ENCODE peak calls at places on chromosomes 12 and 14, in eight cellular contexts. One of them, this sample, is unnamed.

GRCh38 chr12:88509347-88509746 is 70.9 kb downstream of the KITLG start:
- DNase-seq in K562: no peak
- DNase-seq in heart left ventricle: no peak
- DNase-seq in body of pancreas: no peak
- DNase-seq in NB4: no peak
- DNase-seq in uterus: no peak
- DNase-seq in tibial nerve: no peak
- DNase-seq in HCT116: no peak
- DNase-seq in this sample: no peak

GRCh38 chr12:88600272-88600671 is 20.0 kb upstream of the KITLG start:
- DNase-seq in heart left ventricle: no peak
- DNase-seq in tibial nerve: no peak
- DNase-seq in body of pancreas: no peak
- DNase-seq in HCT116: no peak
- DNase-seq in uterus: no peak
- DNase-seq in NB4: no peak
- DNase-seq in K562: no peak
- DNase-seq in this sample: no peak

GRCh38 chr14:93269341-93270068 is 62.4 kb downstream of the UBR7 start:
- DNase-seq in heart left ventricle: no peak
- DNase-seq in body of pancreas: no peak
- DNase-seq in uterus: no peak
- DNase-seq in HCT116: no peak
- DNase-seq in tibial nerve: no peak
- DNase-seq in NB4: peak
- DNase-seq in K562: peak
- DNase-seq in this sample: no peak

GRCh38 chr12:52070243-52070925 is 606 bp downstream of the ATG101 start:
- DNase-seq in NB4: no peak
- DNase-seq in K562: no peak
- DNase-seq in uterus: no peak
- DNase-seq in HCT116: no peak
- DNase-seq in tibial nerve: no peak
- DNase-seq in heart left ventricle: peak
- DNase-seq in body of pancreas: no peak
- DNase-seq in this sample: no peak

GRCh38 chr12:131908082-131908715 is 13.8 kb downstream of the ULK1 start:
- DNase-seq in K562: no peak
- DNase-seq in heart left ventricle: peak
- DNase-seq in body of pancreas: peak
- DNase-seq in NB4: no peak
- DNase-seq in HCT116: no peak
- DNase-seq in uterus: no peak
- DNase-seq in tibial nerve: no peak
- DNase-seq in this sample: no peak

GRCh38 chr12:3987571-3987970 is 114.4 kb upstream of the PARP11 start:
- DNase-seq in body of pancreas: no peak
- DNase-seq in heart left ventricle: no peak
- DNase-seq in HCT116: no peak
- DNase-seq in NB4: no peak
- DNase-seq in tibial nerve: no peak
- DNase-seq in uterus: no peak
- DNase-seq in K562: no peak
- DNase-seq in this sample: no peak

GRCh38 chr14:72291908-72292688 is 359.9 kb downstream of the RGS6 start:
- DNase-seq in tibial nerve: no peak
- DNase-seq in uterus: no peak
- DNase-seq in K562: peak
- DNase-seq in heart left ventricle: peak
- DNase-seq in NB4: peak
- DNase-seq in body of pancreas: peak
- DNase-seq in HCT116: peak
- DNase-seq in this sample: peak

GRCh38 chr14:105448706-105449111 is 25.9 kb upstream of the CRIP2 start:
- DNase-seq in HCT116: no peak
- DNase-seq in tibial nerve: peak
- DNase-seq in body of pancreas: peak
- DNase-seq in K562: peak
- DNase-seq in uterus: peak
- DNase-seq in NB4: peak
- DNase-seq in heart left ventricle: peak
- DNase-seq in this sample: peak

GRCh38 chr14:22721213-22721612 is 45.3 kb upstream of the OXA1L start:
- DNase-seq in uterus: no peak
- DNase-seq in HCT116: no peak
- DNase-seq in tibial nerve: no peak
- DNase-seq in NB4: no peak
- DNase-seq in K562: no peak
- DNase-seq in heart left ventricle: no peak
- DNase-seq in body of pancreas: no peak
- DNase-seq in this sample: no peak

GRCh38 chr14:96940009-96940408 is 142.8 kb downstream of the VRK1 start:
- DNase-seq in body of pancreas: no peak
- DNase-seq in HCT116: no peak
- DNase-seq in heart left ventricle: no peak
- DNase-seq in NB4: peak
- DNase-seq in tibial nerve: no peak
- DNase-seq in K562: peak
- DNase-seq in uterus: no peak
- DNase-seq in this sample: no peak

GRCh38 chr12:51887476-51888315 is at the start of gene ANKRD33:
- DNase-seq in tibial nerve: no peak
- DNase-seq in HCT116: no peak
- DNase-seq in body of pancreas: peak
- DNase-seq in NB4: no peak
- DNase-seq in uterus: no peak
- DNase-seq in heart left ventricle: peak
- DNase-seq in K562: peak
- DNase-seq in this sample: no peak

GRCh38 chr12:113179023-113179422 is 6.3 kb downstream of the DDX54 start:
- DNase-seq in NB4: no peak
- DNase-seq in body of pancreas: no peak
- DNase-seq in uterus: no peak
- DNase-seq in heart left ventricle: no peak
- DNase-seq in tibial nerve: no peak
- DNase-seq in HCT116: no peak
- DNase-seq in K562: no peak
- DNase-seq in this sample: no peak

GRCh38 chr12:2806700-2807099 is 5.8 kb upstream of the ITFG2 start:
- DNase-seq in K562: no peak
- DNase-seq in body of pancreas: no peak
- DNase-seq in HCT116: no peak
- DNase-seq in NB4: no peak
- DNase-seq in uterus: no peak
- DNase-seq in heart left ventricle: no peak
- DNase-seq in tibial nerve: no peak
- DNase-seq in this sample: no peak

GRCh38 chr12:20369164-20370000 is 1.0 kb downstream of the PDE3A start:
- DNase-seq in body of pancreas: peak
- DNase-seq in uterus: peak
- DNase-seq in heart left ventricle: peak
- DNase-seq in HCT116: no peak
- DNase-seq in tibial nerve: peak
- DNase-seq in K562: no peak
- DNase-seq in NB4: peak
- DNase-seq in this sample: peak
- TF ChIP-seq POLR2A in body of pancreas: peak
- TF ChIP-seq POLR2A in uterus: no peak
- TF ChIP-seq POLR2A in heart left ventricle: peak
- TF ChIP-seq POLR2A in HCT116: no peak
- TF ChIP-seq POLR2A in tibial nerve: no peak
- TF ChIP-seq POLR2A in K562: no peak
- TF ChIP-seq POLR2A in NB4: no peak
- TF ChIP-seq POLR2A in this sample: peak

DNA sequence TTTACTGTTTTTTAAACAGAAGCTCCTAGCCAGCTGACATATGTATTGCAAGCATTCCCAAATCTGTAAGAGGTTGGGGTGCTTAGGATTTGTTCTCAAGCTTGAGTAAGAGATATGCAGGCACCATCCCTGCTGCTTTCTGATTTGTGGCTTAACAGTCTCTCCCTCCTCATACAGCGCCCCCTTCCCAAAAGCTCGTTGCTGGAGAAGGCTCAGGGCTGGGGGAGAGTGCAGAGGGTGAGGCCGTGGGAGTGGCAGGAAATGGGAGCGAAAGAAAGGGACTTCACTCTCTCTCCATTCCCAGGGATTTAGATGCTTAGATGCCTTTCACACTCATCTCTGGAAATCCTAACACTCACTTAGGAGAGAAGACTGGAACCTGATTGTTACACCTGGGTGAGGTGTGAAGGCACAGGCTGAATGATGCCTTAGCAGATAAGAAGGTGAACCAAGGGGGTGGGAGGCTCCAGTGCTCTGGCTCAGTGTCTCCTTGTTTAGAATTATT is 172.0 kb downstream of the C12orf75 start:
- DNase-seq in HCT116: no peak
- DNase-seq in body of pancreas: no peak
- DNase-seq in tibial nerve: no peak
- DNase-seq in heart left ventricle: no peak
- DNase-seq in uterus: no peak
- DNase-seq in NB4: no peak
- DNase-seq in K562: no peak
- DNase-seq in this sample: no peak
- TF ChIP-seq CTCF in HCT116: no peak
- TF ChIP-seq CTCF in body of pancreas: no peak
- TF ChIP-seq CTCF in tibial nerve: no peak
- TF ChIP-seq CTCF in heart left ventricle: no peak
- TF ChIP-seq CTCF in uterus: no peak
- TF ChIP-seq CTCF in NB4: no peak
- TF ChIP-seq CTCF in K562: no peak
- TF ChIP-seq CTCF in this sample: no peak

GRCh38 chr14:76516884-76517283 is 140.9 kb downstream of the ESRRB start:
- DNase-seq in NB4: peak
- DNase-seq in tibial nerve: no peak
- DNase-seq in HCT116: no peak
- DNase-seq in body of pancreas: no peak
- DNase-seq in uterus: no peak
- DNase-seq in K562: no peak
- DNase-seq in heart left ventricle: no peak
- DNase-seq in this sample: no peak
- TF ChIP-seq POLR2A in NB4: no peak
- TF ChIP-seq POLR2A in tibial nerve: no peak
- TF ChIP-seq POLR2A in HCT116: no peak
- TF ChIP-seq POLR2A in body of pancreas: no peak
- TF ChIP-seq POLR2A in uterus: no peak
- TF ChIP-seq POLR2A in K562: no peak
- TF ChIP-seq POLR2A in heart left ventricle: no peak
- TF ChIP-seq POLR2A in this sample: no peak

DNA sequence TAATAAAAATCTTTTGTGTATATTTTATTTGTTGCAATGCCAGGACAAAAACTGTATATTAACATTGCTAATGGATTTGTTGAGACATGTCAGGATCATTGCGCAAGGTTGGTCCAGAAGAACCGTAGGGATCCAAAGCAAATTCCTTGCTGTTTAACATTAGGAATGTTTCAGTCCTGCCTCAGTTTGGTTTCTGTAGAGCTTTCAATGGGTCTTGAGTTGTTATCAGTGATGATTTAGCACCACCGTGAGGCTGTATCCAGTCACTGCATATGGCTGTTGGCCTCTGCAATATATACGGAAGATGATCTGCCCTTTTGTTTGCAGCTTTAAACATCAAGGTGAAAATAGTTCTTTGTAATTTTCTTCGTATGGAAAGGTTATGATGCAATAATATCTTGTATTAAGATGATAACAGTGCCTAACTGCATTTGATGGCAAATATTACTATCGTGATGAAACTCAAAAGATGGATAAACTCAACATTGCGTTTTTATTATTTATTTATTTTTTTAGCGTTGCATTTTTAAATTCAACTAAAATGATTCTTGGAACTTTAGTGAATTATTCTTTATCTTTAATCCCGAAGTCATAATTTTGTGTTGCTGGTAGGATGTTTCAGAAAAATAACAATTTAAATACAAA is 231.2 kb downstream of the AKAP6 start:
- DNase-seq in uterus: peak
- DNase-seq in NB4: peak
- DNase-seq in body of pancreas: peak
- DNase-seq in tibial nerve: no peak
- DNase-seq in HCT116: peak
- DNase-seq in heart left ventricle: peak
- DNase-seq in K562: peak
- DNase-seq in this sample: peak
- TF ChIP-seq CTCF in uterus: peak
- TF ChIP-seq CTCF in NB4: peak
- TF ChIP-seq CTCF in body of pancreas: peak
- TF ChIP-seq CTCF in tibial nerve: peak
- TF ChIP-seq CTCF in HCT116: peak
- TF ChIP-seq CTCF in heart left ventricle: peak
- TF ChIP-seq CTCF in K562: peak
- TF ChIP-seq CTCF in this sample: peak

GRCh38 chr12:6235499-6235898 is 35.3 kb downstream of the CD9 start:
- DNase-seq in heart left ventricle: no peak
- DNase-seq in body of pancreas: peak
- DNase-seq in uterus: no peak
- DNase-seq in HCT116: no peak
- DNase-seq in NB4: no peak
- DNase-seq in tibial nerve: no peak
- DNase-seq in K562: no peak
- DNase-seq in this sample: peak
- TF ChIP-seq POLR2A in heart left ventricle: no peak
- TF ChIP-seq POLR2A in body of pancreas: no peak
- TF ChIP-seq POLR2A in uterus: no peak
- TF ChIP-seq POLR2A in HCT116: no peak
- TF ChIP-seq POLR2A in NB4: no peak
- TF ChIP-seq POLR2A in tibial nerve: no peak
- TF ChIP-seq POLR2A in K562: no peak
- TF ChIP-seq POLR2A in this sample: no peak

DNA sequence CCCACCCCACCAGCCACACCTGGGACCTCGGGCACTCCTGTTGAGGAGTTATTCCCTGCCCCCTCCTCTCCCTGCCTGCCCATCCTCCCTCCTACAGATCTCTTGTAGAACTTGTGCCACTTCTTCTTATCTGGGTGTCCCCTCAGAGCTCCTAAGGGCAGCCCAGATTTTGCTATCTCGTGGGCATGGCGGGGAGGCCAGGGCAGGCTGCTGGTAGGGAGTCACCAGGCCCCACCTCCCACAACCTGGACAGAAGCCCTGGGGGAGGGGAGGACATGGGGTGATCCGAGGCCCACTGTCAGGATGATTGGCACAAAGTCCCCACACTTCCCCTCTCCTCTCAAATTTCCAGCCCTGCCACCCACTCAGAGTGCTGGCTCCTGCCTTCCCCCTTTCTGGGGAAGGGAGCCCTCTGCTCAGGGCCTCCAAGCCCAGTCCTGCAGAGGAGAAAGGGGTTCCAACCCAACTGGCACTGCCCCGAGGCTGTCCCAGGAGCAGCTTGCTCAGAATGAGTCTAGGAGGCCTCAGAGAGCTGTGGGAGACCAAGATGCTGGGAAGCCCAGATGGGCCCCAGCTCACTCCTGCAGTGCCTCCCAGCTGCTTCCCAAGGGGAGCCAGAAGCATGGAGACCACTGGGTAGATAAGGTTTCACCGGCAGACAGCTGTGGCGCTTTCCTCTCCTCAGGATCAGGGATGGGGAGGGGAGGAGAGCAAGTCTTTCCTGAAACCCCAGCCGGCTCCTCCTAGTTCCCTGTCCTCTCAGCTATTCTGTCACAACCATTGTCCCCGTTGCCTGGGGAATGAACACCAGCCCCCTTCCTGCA is 82.8 kb downstream of the B4GALNT3 start:
- DNase-seq in HCT116: no peak
- DNase-seq in uterus: no peak
- DNase-seq in tibial nerve: no peak
- DNase-seq in NB4: no peak
- DNase-seq in body of pancreas: no peak
- DNase-seq in heart left ventricle: no peak
- DNase-seq in K562: no peak
- DNase-seq in this sample: no peak
- TF ChIP-seq CTCF in HCT116: no peak
- TF ChIP-seq CTCF in uterus: no peak
- TF ChIP-seq CTCF in tibial nerve: no peak
- TF ChIP-seq CTCF in NB4: no peak
- TF ChIP-seq CTCF in body of pancreas: no peak
- TF ChIP-seq CTCF in heart left ventricle: no peak
- TF ChIP-seq CTCF in K562: no peak
- TF ChIP-seq CTCF in this sample: no peak